ENCODE peak calls at places on chromosomes 7 and 10, in six cellular contexts. W is H1, C is GM12891, L is K562, D is HepG2, K is GM12878. B is an unnamed sample.

GRCh38 chr10:76285012-76285411 is 853.6 kb downstream of the LRMDA start:
- DNase-seq in W (no peak), C (no peak), L (no peak), D (peak; percentile 6), K (no peak), B (no peak)

GRCh38 chr7:78970440-78970916 is 483.0 kb downstream of the MAGI2 start:
- DNase-seq in W (no peak), C (no peak), L (no peak), D (no peak), K (no peak), B (no peak)

GRCh38 chr7:83468251-83468739 is 180.6 kb downstream of the SEMA3E start:
- DNase-seq in W (no peak), C (peak; percentile 17), L (peak; percentile 10), D (peak; percentile 26), K (peak; percentile 83), B (peak; percentile 8)

GRCh38 chr7:98795741-98796493 is 73.9 kb downstream of the TMEM130 start:
- DNase-seq in W (no peak), C (no peak), L (no peak), D (no peak), K (peak; percentile 77), B (no peak)

GRCh38 chr7:158176561-158177173 is 411.0 kb downstream of the PTPRN2 start:
- DNase-seq in W (no peak), C (no peak), L (no peak), D (no peak), K (no peak), B (no peak)

GRCh38 chr10:26938578-26938977 is 77.8 kb upstream of the ABI1 start:
- DNase-seq in W (no peak), C (no peak), L (no peak), D (no peak), K (no peak), B (no peak)

GRCh38 chr7:95859434-95859833 is 87.1 kb downstream of the DYNC1I1 start:
- DNase-seq in W (no peak), C (no peak), L (no peak), D (no peak), K (no peak), B (no peak)

GRCh38 chr10:64265961-64266360 is 744.8 kb downstream of the REEP3 start:
- DNase-seq in W (no peak), C (no peak), L (no peak), D (no peak), K (no peak), B (no peak)

GRCh38 chr7:55490099-55490498 is 82.2 kb downstream of the VOPP1 start:
- DNase-seq in W (no peak), C (no peak), L (no peak), D (no peak), K (no peak), B (no peak)

GRCh38 chr10:23270531-23270930 is 74.1 kb downstream of the C10orf67 start:
- DNase-seq in W (no peak), C (no peak), L (no peak), D (no peak), K (no peak), B (no peak)

DNA sequence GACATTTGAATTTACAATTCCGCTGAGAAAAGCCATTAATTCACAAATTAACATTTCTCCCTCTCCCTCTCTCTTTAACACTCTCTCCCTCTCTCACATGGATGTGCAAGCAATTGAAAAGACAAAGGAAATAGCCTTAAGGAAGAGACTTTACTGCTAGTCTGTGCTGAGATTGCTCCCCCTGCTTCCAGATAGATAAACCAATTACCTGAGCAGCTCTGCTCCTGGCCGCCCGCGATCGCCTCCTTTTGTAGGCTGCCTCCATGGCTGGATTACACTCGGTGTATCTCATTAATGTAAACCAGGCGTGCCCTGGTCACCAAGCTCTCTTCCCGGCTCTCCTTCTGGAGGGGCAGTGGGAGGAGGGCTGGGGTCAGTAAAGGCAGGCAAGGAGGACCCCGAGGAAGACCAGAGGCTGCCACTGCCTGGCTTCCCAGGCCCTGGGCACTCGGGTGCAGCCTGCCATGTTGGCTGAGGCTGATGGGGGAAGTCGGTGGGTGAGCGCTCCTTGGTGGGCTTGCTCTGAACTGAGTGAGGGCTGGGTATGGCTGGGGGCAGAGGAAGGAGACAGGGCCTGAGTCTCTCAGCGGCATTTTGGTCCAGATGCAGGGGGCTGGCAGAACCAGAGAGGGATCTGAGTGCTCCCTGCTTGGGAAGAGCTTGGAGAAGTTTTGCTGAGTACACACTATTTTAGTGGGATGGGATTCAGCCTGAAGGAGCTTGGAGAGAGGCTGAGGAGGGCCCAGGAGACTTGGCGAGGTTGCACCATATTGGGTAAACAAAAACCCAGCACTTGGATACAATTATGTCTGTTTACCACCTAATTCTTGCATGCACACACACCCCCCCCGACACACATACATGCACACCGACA is 42.9 kb downstream of the PAX2 start:
- DNase-seq in W (no peak), C (no peak), L (no peak), D (no peak), K (no peak), B (no peak)
- TF ChIP-seq TAF1 in W (no peak), C (no peak), L (no peak), D (no peak), K (no peak), B (no peak)

GRCh38 chr7:16936626-16937422 is 55.0 kb upstream of the AGR3 start:
- DNase-seq in W (no peak), C (no peak), L (no peak), D (no peak), K (no peak), B (no peak)

GRCh38 chr7:16930958-16931357 is 49.2 kb upstream of the AGR3 start:
- DNase-seq in W (no peak), C (no peak), L (no peak), D (no peak), K (no peak), B (no peak)

GRCh38 chr7:16934947-16935742 is 53.4 kb upstream of the AGR3 start:
- DNase-seq in W (no peak), C (no peak), L (no peak), D (no peak), K (no peak), B (no peak)

GRCh38 chr7:16929146-16929762 is 47.5 kb upstream of the AGR3 start:
- DNase-seq in W (no peak), C (no peak), L (no peak), D (no peak), K (peak; percentile 28), B (no peak)

GRCh38 chr7:16933296-16934248 is 51.8 kb upstream of the AGR3 start:
- DNase-seq in W (no peak), C (no peak), L (no peak), D (no peak), K (no peak), B (no peak)
- TF ChIP-seq POLR2AphosphoS5 in W (no peak), C (no peak), L (no peak), D (no peak), K (no peak), B (no peak)

GRCh38 chr7:8260871-8261707 is 878 bp downstream of the ICA1 start:
- DNase-seq in W (no peak), C (peak; percentile 11), L (peak; percentile 26), D (no peak), K (no peak), B (no peak)
- TF ChIP-seq POLR2A in W (no peak), C (no peak), L (no peak), D (no peak), K (no peak), B (no peak)

DNA sequence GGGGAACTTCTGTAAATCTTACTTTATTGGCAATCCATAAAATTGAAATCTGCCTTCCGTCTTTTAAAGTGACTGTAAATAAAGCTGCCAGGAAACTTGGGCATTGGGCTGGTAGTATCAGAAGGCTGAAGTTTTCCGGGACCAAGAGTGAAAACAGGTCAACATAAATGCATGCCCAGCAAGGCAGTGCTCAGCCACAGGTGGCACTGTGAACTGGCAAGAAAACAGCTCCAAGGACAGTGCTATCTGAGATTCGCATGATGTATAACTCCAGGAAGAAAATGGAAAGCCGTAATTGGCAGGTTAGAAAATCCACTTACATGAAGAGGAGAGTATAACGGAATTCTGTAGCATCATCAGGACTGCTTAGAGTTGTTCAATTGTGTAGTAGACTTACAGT is 1.9 kb upstream of the INSYN2A start:
- DNase-seq in W (no peak), C (no peak), L (no peak), D (no peak), K (no peak), B (no peak)
- TF ChIP-seq TAF1 in W (no peak), C (no peak), L (no peak), D (no peak), K (no peak), B (no peak)

GRCh38 chr10:43395571-43396060 is 13.4 kb downstream of the HNRNPF start:
- DNase-seq in W (no peak), C (no peak), L (peak; percentile 58), D (no peak), K (no peak), B (no peak)

GRCh38 chr10:43396061-43396927 is 12.7 kb downstream of the HNRNPF start:
- DNase-seq in W (peak; percentile 85), C (peak; percentile 86), L (peak; percentile 96), D (peak; percentile 79), K (no peak), B (peak; percentile 86)

GRCh38 chr10:43394868-43395267 is 14.1 kb downstream of the HNRNPF start:
- DNase-seq in W (no peak), C (no peak), L (peak; percentile 22), D (no peak), K (no peak), B (no peak)

GRCh38 chr10:43392757-43393156 is 16.2 kb downstream of the HNRNPF start:
- DNase-seq in W (no peak), C (no peak), L (no peak), D (no peak), K (no peak), B (no peak)

GRCh38 chr10:43393606-43394360 is 15.2 kb downstream of the HNRNPF start:
- DNase-seq in W (no peak), C (no peak), L (no peak), D (no peak), K (no peak), B (no peak)
- TF ChIP-seq POLR2AphosphoS5 in W (no peak), C (no peak), L (peak; percentile 26), D (no peak), K (no peak), B (no peak)

GRCh38 chr10:13102002-13102794 is 2.2 kb downstream of the OPTN start:
- DNase-seq in W (no peak), C (no peak), L (no peak), D (peak; percentile 51), K (no peak), B (no peak)

GRCh38 chr10:13099144-13099665 is 758 bp upstream of the OPTN start:
- DNase-seq in W (peak; percentile 71), C (no peak), L (peak; percentile 38), D (peak; percentile 38), K (no peak), B (peak; percentile 46)

GRCh38 chr10:13103554-13103953 is 3.6 kb downstream of the OPTN start:
- DNase-seq in W (no peak), C (no peak), L (no peak), D (no peak), K (no peak), B (no peak)

GRCh38 chr10:13100349-13101294 is 659 bp downstream of the OPTN start:
- DNase-seq in W (no peak), C (no peak), L (peak; percentile 24), D (peak; percentile 15), K (no peak), B (peak; percentile 27)

GRCh38 chr10:13099666-13100348 is at the start of gene OPTN:
- DNase-seq in W (peak; percentile 88), C (peak; percentile 78), L (peak; percentile 95), D (peak; percentile 72), K (peak; percentile 54), B (peak; percentile 80)
- TF ChIP-seq POLR2A in W (no peak), C (no peak), L (no peak), D (no peak), K (peak; percentile 84), B (peak; percentile 45)

B was measured in GM12892.